ENCODE peak calls at places on chromosomes 12 and 14, in five cellular contexts. K is thoracic aorta, A is body of pancreas, T is psoas muscle, N is fibroblast of lung. Y is an unnamed sample.

GRCh38 chr12:105506678-105507310 is 176.3 kb downstream of the C12orf75 start:
- DNase-seq in K (no peak), A (no peak), T (no peak), N (no peak), Y (no peak)

GRCh38 chr14:65128096-65128495 is 25.8 kb upstream of the MAX start:
- DNase-seq in K (no peak), A (no peak), T (no peak), N (peak; percentile 37), Y (no peak)

GRCh38 chr12:52200783-52201519 is 9.1 kb upstream of the KRT80 start:
- DNase-seq in K (no peak), A (no peak), T (no peak), N (no peak), Y (no peak)

GRCh38 chr12:54304187-54304810 is 3.5 kb upstream of the NFE2 start:
- DNase-seq in K (no peak), A (peak; percentile 81), T (peak; percentile 69), N (peak; percentile 56), Y (peak; percentile 73)

GRCh38 chr14:65414961-65415589 is 2.5 kb downstream of the FUT8 start:
- DNase-seq in K (no peak), A (peak; percentile 9), T (no peak), N (peak; percentile 69), Y (no peak)

GRCh38 chr12:64457036-64457435 is 5.1 kb downstream of the TBK1 start:
- DNase-seq in K (no peak), A (no peak), T (no peak), N (no peak), Y (no peak)

GRCh38 chr14:95483843-95484165 is 32.6 kb downstream of the SYNE3 start:
- DNase-seq in K (no peak), A (no peak), T (no peak), N (no peak), Y (no peak)

GRCh38 chr12:26614217-26614616 is 218.8 kb downstream of the ITPR2 start:
- DNase-seq in K (no peak), A (peak; percentile 10), T (no peak), N (peak; percentile 51), Y (no peak)

GRCh38 chr14:81710232-81710845 is 176.7 kb upstream of the SEL1L start:
- DNase-seq in K (no peak), A (peak; percentile 44), T (no peak), N (peak; percentile 11), Y (no peak)

GRCh38 chr14:58131386-58131785 is 20.6 kb downstream of the ARMH4 start:
- DNase-seq in K (no peak), A (no peak), T (no peak), N (no peak), Y (no peak)

GRCh38 chr12:4821000-4821399 is 88.7 kb upstream of the KCNA1 start:
- DNase-seq in K (no peak), A (no peak), T (no peak), N (no peak), Y (no peak)

GRCh38 chr12:4817813-4818212 is 91.9 kb upstream of the KCNA1 start:
- DNase-seq in K (no peak), A (peak; percentile 5), T (no peak), N (no peak), Y (no peak)

GRCh38 chr12:4822572-4822971 is 87.1 kb upstream of the KCNA1 start:
- DNase-seq in K (no peak), A (no peak), T (no peak), N (no peak), Y (no peak)

GRCh38 chr12:4816776-4817530 is 92.8 kb upstream of the KCNA1 start:
- DNase-seq in K (no peak), A (no peak), T (no peak), N (no peak), Y (no peak)

GRCh38 chr12:4819654-4820053 is 90.1 kb upstream of the KCNA1 start:
- DNase-seq in K (peak; percentile 30), A (peak; percentile 10), T (peak; percentile 37), N (no peak), Y (no peak)
- H3K27ac ChIP-seq in K (peak overlapping the region; percentile 26), A (no peak overlapping the region), T (no peak overlapping the region), N (no peak overlapping the region), Y (no peak overlapping the region)

GRCh38 chr12:126668538-126668937 is 1598.4 kb upstream of the TMEM132C start:
- DNase-seq in K (no peak), A (no peak), T (no peak), N (peak; percentile 41), Y (no peak)

GRCh38 chr12:126668961-126669360 is 1598.0 kb upstream of the TMEM132C start:
- DNase-seq in K (no peak), A (no peak), T (no peak), N (no peak), Y (no peak)

GRCh38 chr12:126663304-126664094 is 1598.3 kb downstream of the AACS start:
- DNase-seq in K (no peak), A (no peak), T (no peak), N (no peak), Y (no peak)

GRCh38 chr12:126667340-126667739 is 1599.6 kb upstream of the TMEM132C start:
- DNase-seq in K (no peak), A (no peak), T (no peak), N (peak; percentile 17), Y (no peak)
- H3K9me3 ChIP-seq in K (no peaks in the 10 kb centered on the region), A (peaks cover 6% of the 10 kb centered on the region), T (peaks cover 7% of the 10 kb centered on the region), N (no peaks in the 10 kb centered on the region), Y (peaks cover 8% of the 10 kb centered on the region)

GRCh38 chr12:122489038-122489437 is 11.7 kb downstream of the ZCCHC8 start:
- DNase-seq in K (no peak), A (no peak), T (no peak), N (no peak), Y (no peak)
- H3K27ac ChIP-seq in K (no peak overlapping the region), A (no peak overlapping the region), T (no peak overlapping the region), N (no peak overlapping the region), Y (no peak overlapping the region)

DNA sequence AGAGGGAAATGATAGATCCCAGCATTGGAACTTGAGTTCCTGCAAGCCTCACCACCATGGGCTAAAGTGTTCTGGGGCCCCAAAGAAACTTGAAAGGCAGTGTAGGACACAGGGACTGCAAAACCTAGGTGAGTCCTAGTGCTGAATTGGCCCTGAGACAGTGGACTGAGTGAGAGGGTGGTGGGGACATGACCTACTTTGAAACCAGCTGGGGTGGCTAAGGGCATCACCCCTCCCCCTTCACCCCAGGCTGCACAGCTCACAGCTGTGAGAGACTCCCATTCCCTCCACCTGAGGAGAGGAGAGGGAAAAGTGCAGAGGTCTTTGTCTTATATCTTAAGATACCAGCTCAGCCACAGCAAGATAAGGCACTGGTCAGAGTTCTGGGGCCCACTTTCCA is 62.4 kb downstream of the MAPKAPK5 start:
- DNase-seq in K (no peak), A (no peak), T (no peak), N (no peak), Y (no peak)
- H3K9me3 ChIP-seq in K (no peaks in the 10 kb centered on the region), A (no peaks in the 10 kb centered on the region), T (peaks cover 8% of the 10 kb centered on the region), N (no peaks in the 10 kb centered on the region), Y (no peaks in the 10 kb centered on the region)

DNA sequence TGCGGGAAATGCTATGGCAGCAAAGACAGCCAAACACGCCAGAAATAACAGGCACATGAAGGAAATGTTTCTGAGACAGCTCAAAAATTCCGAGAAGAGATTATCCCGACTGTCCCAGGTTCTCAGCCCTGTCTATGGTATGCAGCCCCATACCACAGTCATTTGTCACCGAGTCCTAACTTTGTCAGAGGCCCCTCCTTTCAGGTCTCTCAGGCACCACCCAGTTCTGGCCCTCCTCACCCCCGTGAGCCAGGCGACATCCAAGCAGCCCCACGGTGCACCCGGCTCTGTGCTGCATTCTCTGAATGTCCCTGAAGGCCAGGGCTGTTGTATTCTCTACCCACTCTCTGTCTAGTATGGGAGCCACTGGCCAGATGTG is 24.0 kb downstream of the SSH1 start:
- DNase-seq in K (no peak), A (no peak), T (peak; percentile 71), N (peak; percentile 62), Y (peak; percentile 85)
- H3K27ac ChIP-seq in K (peak overlapping the region; percentile 95), A (peak overlapping the region; percentile 71), T (peak overlapping the region; percentile 92), N (peak overlapping the region; percentile 99), Y (peak overlapping the region; percentile 82)

DNA sequence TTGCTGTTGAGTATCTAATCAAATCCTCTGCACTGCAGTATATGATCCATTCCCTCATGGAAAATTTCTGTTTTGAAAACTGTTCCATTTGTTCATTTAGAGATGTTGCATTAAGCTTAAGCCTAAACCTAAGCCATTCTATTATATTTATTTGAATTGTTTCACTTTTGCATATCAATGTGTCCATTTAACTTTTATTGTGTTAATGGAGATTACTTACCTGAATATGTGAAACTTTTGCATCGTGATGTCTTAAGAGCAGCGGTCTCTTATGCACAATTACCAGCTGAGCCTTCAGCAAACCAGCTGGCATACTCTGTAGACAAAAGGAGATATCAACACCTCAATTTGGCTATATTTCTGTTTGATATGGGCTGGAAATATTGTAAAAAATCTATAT is 922.5 kb upstream of the FBXO33 start:
- DNase-seq in K (no peak), A (no peak), T (no peak), N (no peak), Y (no peak)
- H3K9me3 ChIP-seq in K (no peaks in the 10 kb centered on the region), A (no peaks in the 10 kb centered on the region), T (no peaks in the 10 kb centered on the region), N (no peaks in the 10 kb centered on the region), Y (no peaks in the 10 kb centered on the region)

Y was measured in right atrium auricular region.